ENCODE peak calls at places on chromosomes 7 and 10, in eight cellular contexts. C, F, E, N, Z, Q, I and T are unnamed samples.
A peak's percentile ranks its signal among the peaks of the same experiment; 100 is the strongest.

GRCh38 chr7:4133491-4134044 is 548.5 kb upstream of the FOXK1 start:
- DNase-seq in C (peak; percentile 53), F (no peak), E (no peak), N (no peak), Z (no peak), Q (no peak), I (no peak), T (no peak)

GRCh38 chr7:137992738-137993394 is 9.0 kb downstream of the CREB3L2 start:
- DNase-seq in C (no peak), F (peak; percentile 73), E (peak; percentile 15), N (peak; percentile 33), Z (peak; percentile 98), Q (no peak), I (no peak), T (peak; percentile 99)

GRCh38 chr10:34786464-34786863 is 28.6 kb downstream of the PARD3 start:
- DNase-seq in C (no peak), F (no peak), E (no peak), N (no peak), Z (no peak), Q (no peak), I (no peak), T (peak; percentile 46)

GRCh38 chr10:76649723-76650127 is 987.9 kb downstream of the KCNMA1 start:
- DNase-seq in C (no peak), F (no peak), E (no peak), N (no peak), Z (peak; percentile 68), Q (no peak), I (no peak), T (peak; percentile 34)

GRCh38 chr10:91590142-91590903 is 42.5 kb downstream of the PPP1R3C start:
- DNase-seq in C (peak; percentile 92), F (peak; percentile 70), E (no peak), N (no peak), Z (peak; percentile 96), Q (no peak), I (no peak), T (peak; percentile 81)

GRCh38 chr7:80703272-80703671 is 64.8 kb downstream of the CD36 start:
- DNase-seq in C (no peak), F (no peak), E (no peak), N (no peak), Z (no peak), Q (no peak), I (no peak), T (no peak)

GRCh38 chr10:124734311-124735166 is 9.6 kb downstream of the FAM53B start:
- DNase-seq in C (peak; percentile 60), F (no peak), E (peak; percentile 90), N (no peak), Z (no peak), Q (no peak), I (no peak), T (no peak)

GRCh38 chr7:92880212-92881090 is 44.1 kb upstream of the CDK6 start:
- DNase-seq in C (peak; percentile 70), F (no peak), E (no peak), N (no peak), Z (peak; percentile 9), Q (peak; percentile 23), I (no peak), T (no peak)

GRCh38 chr10:7354330-7355047 is 56.3 kb downstream of the SFMBT2 start:
- DNase-seq in C (no peak), F (no peak), E (no peak), N (no peak), Z (peak; percentile 84), Q (no peak), I (no peak), T (no peak)

GRCh38 chr10:92076722-92077121 is 153.2 kb downstream of the BTAF1 start:
- DNase-seq in C (no peak), F (no peak), E (no peak), N (no peak), Z (no peak), Q (no peak), I (no peak), T (no peak)

GRCh38 chr7:91264924-91265681 is 870 bp downstream of the FZD1 start:
- DNase-seq in C (peak; percentile 86), F (peak; percentile 60), E (peak; percentile 15), N (peak; percentile 60), Z (peak; percentile 80), Q (peak; percentile 63), I (no peak), T (no peak)

GRCh38 chr7:99551767-99552463 is at the start of gene FAM200A:
- DNase-seq in C (peak; percentile 97), F (peak; percentile 91), E (peak; percentile 89), N (peak; percentile 94), Z (peak; percentile 97), Q (peak; percentile 91), I (peak; percentile 88), T (no peak)

GRCh38 chr7:37225255-37226012 is 223.2 kb downstream of the ELMO1 start:
- DNase-seq in C (no peak), F (no peak), E (no peak), N (no peak), Z (no peak), Q (no peak), I (no peak), T (no peak)

GRCh38 chr7:40584667-40585433 is 450.0 kb downstream of the SUGCT start:
- DNase-seq in C (no peak), F (no peak), E (no peak), N (no peak), Z (peak; percentile 42), Q (no peak), I (no peak), T (no peak)

GRCh38 chr10:35661236-35661635 is 19.1 kb upstream of the FZD8 start:
- DNase-seq in C (no peak), F (no peak), E (no peak), N (no peak), Z (no peak), Q (no peak), I (no peak), T (no peak)

GRCh38 chr10:36349445-36350063 is 707.5 kb upstream of the FZD8 start:
- DNase-seq in C (no peak), F (no peak), E (no peak), N (no peak), Z (peak; percentile 29), Q (no peak), I (no peak), T (peak; percentile 39)

GRCh38 chr7:4610768-4611467 is 71.2 kb upstream of the FOXK1 start:
- DNase-seq in C (peak; percentile 60), F (peak; percentile 67), E (peak; percentile 52), N (peak; percentile 61), Z (peak; percentile 78), Q (peak; percentile 39), I (peak; percentile 64), T (no peak)

GRCh38 chr7:111390000-111390399 is 172.3 kb downstream of the IMMP2L start:
- DNase-seq in C (no peak), F (no peak), E (no peak), N (no peak), Z (no peak), Q (no peak), I (no peak), T (no peak)

GRCh38 chr7:26948617-26949118 is 84.3 kb upstream of the SKAP2 start:
- DNase-seq in C (no peak), F (no peak), E (no peak), N (no peak), Z (no peak), Q (no peak), I (no peak), T (no peak)

GRCh38 chr7:124908258-124908657 is 21.4 kb downstream of the POT1 start:
- DNase-seq in C (no peak), F (no peak), E (no peak), N (no peak), Z (no peak), Q (no peak), I (no peak), T (no peak)

GRCh38 chr10:68831961-68832455 is 4.7 kb downstream of the STOX1 start:
- DNase-seq in C (no peak), F (no peak), E (no peak), N (no peak), Z (no peak), Q (no peak), I (no peak), T (no peak)

GRCh38 chr10:49410365-49411074 is 14.6 kb upstream of the DRGX start:
- DNase-seq in C (no peak), F (no peak), E (no peak), N (no peak), Z (no peak), Q (no peak), I (no peak), T (no peak)

GRCh38 chr10:13309792-13310191 is 9.9 kb upstream of the PHYH start:
- DNase-seq in C (no peak), F (no peak), E (no peak), N (no peak), Z (no peak), Q (no peak), I (no peak), T (no peak)

DNA sequence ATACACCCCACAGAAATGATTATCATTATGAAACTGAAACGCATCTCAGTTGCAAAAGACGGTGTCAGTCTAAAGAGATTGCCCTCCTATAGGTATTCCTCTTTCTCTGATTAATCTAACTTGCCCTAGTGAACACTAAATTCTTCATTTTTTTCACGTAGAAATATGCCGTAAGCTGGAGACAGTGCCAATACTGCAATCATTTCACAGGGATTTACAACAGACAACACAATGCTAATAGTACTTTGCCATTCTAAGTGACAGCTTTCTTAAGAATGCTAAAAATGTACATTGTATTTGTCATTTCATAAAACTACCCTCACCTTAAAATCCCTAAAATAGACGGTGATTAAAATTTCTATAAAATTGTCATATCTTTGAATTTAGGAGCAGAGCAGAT is 9.2 kb downstream of the EBF3 start:
- DNase-seq in C (no peak), F (no peak), E (no peak), N (no peak), Z (no peak), Q (no peak), I (no peak), T (no peak)
- H3K27me3 ChIP-seq in C (no peaks in the 10 kb centered on the region), F (peaks cover 5% of the 10 kb centered on the region), E (no peaks in the 10 kb centered on the region), N (no peaks in the 10 kb centered on the region), Z (peaks cover 27% of the 10 kb centered on the region), Q (peaks cover 16% of the 10 kb centered on the region), I (no peaks in the 10 kb centered on the region), T (peaks cover 11% of the 10 kb centered on the region)

GRCh38 chr10:77692782-77693181 is 55.2 kb upstream of the KCNMA1 start:
- DNase-seq in C (no peak), F (no peak), E (no peak), N (no peak), Z (peak; percentile 28), Q (no peak), I (no peak), T (no peak)
- H3K36me3 ChIP-seq in C (no peaks in the 10 kb centered on the region), F (no peaks in the 10 kb centered on the region), E (no peaks in the 10 kb centered on the region), N (no peaks in the 10 kb centered on the region), Z (no peaks in the 10 kb centered on the region), Q (no peaks in the 10 kb centered on the region), I (no peaks in the 10 kb centered on the region), T (no peaks in the 10 kb centered on the region)

GRCh38 chr10:117535752-117536358 is 6.7 kb upstream of the EMX2 start:
- DNase-seq in C (no peak), F (no peak), E (no peak), N (no peak), Z (no peak), Q (no peak), I (no peak), T (no peak)
- H3K27me3 ChIP-seq in C (no peaks in the 10 kb centered on the region), F (no peaks in the 10 kb centered on the region), E (peaks cover 13% of the 10 kb centered on the region), N (peaks cover 17% of the 10 kb centered on the region), Z (peaks cover 78% of the 10 kb centered on the region), Q (peaks cover 12% of the 10 kb centered on the region), I (no peaks in the 10 kb centered on the region), T (peaks cover 49% of the 10 kb centered on the region)

DNA sequence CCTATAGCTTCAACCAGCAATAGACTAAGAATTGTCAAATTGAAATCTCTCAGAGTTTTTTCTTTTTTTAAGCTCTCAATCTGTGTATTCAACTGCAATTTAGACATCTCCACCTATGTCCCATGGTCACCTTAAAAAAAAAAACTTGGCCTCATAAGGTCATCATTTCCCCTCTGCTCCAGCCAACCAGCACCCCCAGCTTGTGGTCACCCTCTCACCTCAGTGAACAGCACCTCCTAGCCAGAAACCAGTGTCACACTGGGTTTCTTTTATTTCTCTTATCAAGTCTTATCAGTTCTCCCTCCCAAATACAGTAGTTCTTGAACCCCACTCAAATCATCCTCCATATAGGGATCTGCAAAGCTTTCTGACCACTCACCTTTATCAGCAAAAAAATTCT is 4.0 kb downstream of the ITGB1 start:
- DNase-seq in C (no peak), F (no peak), E (no peak), N (no peak), Z (no peak), Q (no peak), I (no peak), T (no peak)
- H3K36me3 ChIP-seq in C (no peaks in the 10 kb centered on the region), F (no peaks in the 10 kb centered on the region), E (peaks cover 7% of the 10 kb centered on the region), N (peaks cover 15% of the 10 kb centered on the region), Z (peaks cover 2% of the 10 kb centered on the region), Q (no peaks in the 10 kb centered on the region), I (no peaks in the 10 kb centered on the region), T (no peaks in the 10 kb centered on the region)